ENCODE peak calls at places on chromosomes 16 and 17, in six cellular contexts. G is A549, Z is K562, A is H1, E is HepG2, K is WTC11. W is an unnamed sample.

GRCh38 chr17:39688945-39689344 is 1.1 kb upstream of the PGAP3 start:
- DNase-seq in G (no peak), K (no peak), E (no peak), A (peak), Z (no peak), W (no peak)

GRCh38 chr16:23491490-23492391 is 18.6 kb downstream of the GGA2 start:
- DNase-seq in G (no peak), A (no peak), Z (no peak), K (no peak), E (no peak), W (peak)

GRCh38 chr16:62909597-62909996 is 873.4 kb upstream of the CDH8 start:
- DNase-seq in A (no peak), E (no peak), Z (no peak), G (no peak), K (no peak), W (no peak)

GRCh38 chr17:76147211-76148014 is 6.4 kb upstream of the FOXJ1 start:
- DNase-seq in K (no peak), A (no peak), G (peak), E (peak), Z (no peak), W (peak)

GRCh38 chr16:50261160-50261706 is 5.1 kb upstream of the ADCY7 start:
- DNase-seq in K (no peak), A (no peak), Z (no peak), G (no peak), E (no peak), W (no peak)

GRCh38 chr17:40542562-40543411 is 22.5 kb downstream of the CCR7 start:
- DNase-seq in A (no peak), G (peak), E (peak), K (peak), Z (no peak), W (peak)

GRCh38 chr17:34243732-34244299 is 11.3 kb upstream of the CCL2 start:
- DNase-seq in Z (no peak), E (no peak), G (no peak), K (no peak), A (no peak), W (no peak)

GRCh38 chr17:17784599-17785264 is 52.1 kb downstream of the SREBF1 start:
- DNase-seq in A (no peak), K (no peak), G (peak), E (peak), Z (peak), W (no peak)

GRCh38 chr17:76566613-76566943 is 19.1 kb downstream of the ST6GALNAC2 start:
- DNase-seq in K (no peak), G (no peak), E (no peak), Z (no peak), A (no peak), W (no peak)

GRCh38 chr16:88350922-88351321 is 31.8 kb upstream of the ZNF469 start:
- DNase-seq in A (no peak), Z (no peak), E (no peak), G (no peak), K (no peak), W (no peak)

GRCh38 chr17:81323411-81323868 is 28.3 kb upstream of the SLC38A10 start:
- DNase-seq in G (no peak), K (no peak), E (no peak), Z (no peak), A (no peak), W (no peak)

GRCh38 chr17:8956521-8956920 is 9.0 kb downstream of the PIK3R5 start:
- DNase-seq in A (no peak), E (no peak), Z (no peak), G (no peak), K (no peak), W (no peak)

GRCh38 chr17:3888343-3889171 is 4.3 kb downstream of the CAMKK1 start:
- DNase-seq in E (no peak), G (no peak), Z (peak), K (peak), A (no peak), W (peak)

GRCh38 chr16:3095869-3096268 is 3.2 kb downstream of the ZSCAN10 start:
- DNase-seq in E (no peak), G (peak), A (no peak), Z (peak), K (no peak), W (no peak)

GRCh38 chr17:2412561-2413021 is 11.7 kb upstream of the MNT start:
- DNase-seq in G (no peak), Z (no peak), K (peak), E (no peak), A (no peak), W (peak)

GRCh38 chr17:28549274-28550132 is 2.9 kb downstream of the UNC119 start:
- DNase-seq in K (no peak), Z (no peak), G (no peak), E (no peak), A (no peak), W (no peak)

GRCh38 chr17:27616414-27616813 is 14.6 kb upstream of the LGALS9 start:
- DNase-seq in Z (peak), G (no peak), K (no peak), E (no peak), A (no peak), W (no peak)

GRCh38 chr17:50125420-50125997 is 4.5 kb downstream of the SAMD14 start:
- DNase-seq in E (no peak), K (no peak), A (no peak), G (no peak), Z (no peak), W (no peak)
- TF ChIP-seq JUN in E (no peak), K (no peak), A (no peak), G (no peak), Z (no peak), W (no peak)

GRCh38 chr16:52677487-52677886 is 130.5 kb upstream of the TOX3 start:
- DNase-seq in E (no peak), Z (no peak), G (no peak), K (no peak), A (no peak), W (no peak)
- TF ChIP-seq JUN in E (no peak), Z (no peak), G (no peak), K (no peak), A (no peak), W (no peak)

GRCh38 chr17:82384730-82385429 is 13.3 kb downstream of the UTS2R start:
- DNase-seq in K (no peak), A (no peak), Z (peak), E (peak), G (peak), W (no peak)
- TF ChIP-seq JUN in K (no peak), A (no peak), Z (no peak), E (peak), G (no peak), W (no peak)

DNA sequence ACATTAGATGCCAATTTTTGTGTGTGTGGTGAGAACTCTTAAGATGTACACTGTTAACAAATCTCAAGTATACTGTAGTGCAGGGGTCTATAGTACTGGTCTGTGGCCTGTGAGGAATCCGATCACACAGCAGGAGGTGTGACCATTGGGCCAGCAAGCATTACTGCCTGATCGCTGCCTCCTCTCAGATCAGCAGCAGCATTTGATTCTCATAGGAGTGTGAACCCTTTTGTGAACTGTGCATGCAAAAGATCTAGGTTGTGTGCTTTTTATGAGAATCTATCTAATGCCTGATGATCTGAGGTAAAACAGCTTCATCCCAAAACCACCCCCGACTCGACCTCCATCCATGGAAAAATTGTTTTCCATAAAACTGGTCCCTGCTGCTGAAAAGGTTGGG is 12.6 kb downstream of the ZNF267 start:
- DNase-seq in G (no peak), K (no peak), E (no peak), A (no peak), Z (no peak), W (no peak)
- TF ChIP-seq JUN in G (no peak), K (no peak), E (no peak), A (no peak), Z (no peak), W (no peak)

GRCh38 chr16:25060920-25061319 is 45.8 kb upstream of the ARHGAP17 start:
- DNase-seq in Z (no peak), K (no peak), E (no peak), A (no peak), G (no peak), W (no peak)
- TF ChIP-seq JUN in Z (no peak), K (no peak), E (no peak), A (no peak), G (no peak), W (no peak)